ENCODE peak calls at places on chromosomes 5 and 9, in four cellular contexts. B, J, U and D are unnamed samples.
A peak's percentile ranks its signal among the peaks of the same experiment; 100 is the strongest.

GRCh38 chr5:40385544-40385943 is 294.2 kb upstream of the PTGER4 start:
- DNase-seq in B (no peak), J (no peak), U (no peak), D (no peak)

GRCh38 chr5:149279651-149280050 is 8.0 kb downstream of the AFAP1L1 start:
- DNase-seq in B (no peak), J (no peak), U (no peak), D (no peak)

GRCh38 chr5:170745481-170746061 is 38.0 kb upstream of the GABRP start:
- DNase-seq in B (no peak), J (no peak), U (peak; percentile 41), D (no peak)

GRCh38 chr5:124951676-124952075 is 205.2 kb upstream of the ZNF608 start:
- DNase-seq in B (no peak), J (no peak), U (no peak), D (no peak)

GRCh38 chr5:154732212-154732611 is 23.0 kb upstream of the LARP1 start:
- DNase-seq in B (no peak), J (no peak), U (no peak), D (no peak)

GRCh38 chr9:86222667-86223066 is 36.8 kb downstream of the C9orf153 start:
- DNase-seq in B (no peak), J (no peak), U (no peak), D (no peak)

GRCh38 chr5:56314536-56314935 is 81.4 kb upstream of the ANKRD55 start:
- DNase-seq in B (peak; percentile 60), J (peak; percentile 25), U (no peak), D (peak; percentile 39)

GRCh38 chr9:93003552-93004407 is 54.7 kb upstream of the SUSD3 start:
- DNase-seq in B (peak; percentile 60), J (peak; percentile 58), U (peak; percentile 71), D (no peak)

GRCh38 chr9:124482431-124483031 is 24.7 kb downstream of the NR5A1 start:
- DNase-seq in B (no peak), J (no peak), U (no peak), D (no peak)

GRCh38 chr5:163564321-163564924 is 59.0 kb downstream of the MAT2B start:
- DNase-seq in B (peak; percentile 76), J (peak; percentile 15), U (peak; percentile 63), D (no peak)

GRCh38 chr5:59887274-59887673 is 6.3 kb downstream of the PDE4D start:
- DNase-seq in B (no peak), J (no peak), U (no peak), D (no peak)

GRCh38 chr5:177403194-177403825 is 2.8 kb upstream of the PFN3 start:
- DNase-seq in B (no peak), J (no peak), U (no peak), D (no peak)

GRCh38 chr9:85208666-85209065 is 533.1 kb downstream of the AGTPBP1 start:
- DNase-seq in B (no peak), J (no peak), U (no peak), D (no peak)

GRCh38 chr5:158513490-158514301 is 586.0 kb downstream of the EBF1 start:
- DNase-seq in B (no peak), J (no peak), U (no peak), D (no peak)

GRCh38 chr5:34841816-34842215 is 2.9 kb downstream of the TTC23L start:
- DNase-seq in B (no peak), J (no peak), U (no peak), D (no peak)

GRCh38 chr9:136017813-136018190 is 56.6 kb upstream of the UBAC1 start:
- DNase-seq in B (no peak), J (no peak), U (no peak), D (no peak)

GRCh38 chr5:171524461-171524860 is 105.0 kb downstream of the FGF18 start:
- DNase-seq in B (peak; percentile 6), J (no peak), U (no peak), D (no peak)

GRCh38 chr9:12463641-12464040 is 229.5 kb upstream of the TYRP1 start:
- DNase-seq in B (no peak), J (no peak), U (no peak), D (no peak)

GRCh38 chr5:59125961-59126360 is 543.1 kb downstream of the RAB3C start:
- DNase-seq in B (peak; percentile 17), J (no peak), U (no peak), D (no peak)

GRCh38 chr9:33750839-33751339 is 44.5 kb upstream of the PRSS3 start:
- DNase-seq in B (peak; percentile 4), J (no peak), U (no peak), D (no peak)

GRCh38 chr9:78791779-78792178 is 494.9 kb downstream of the PSAT1 start:
- DNase-seq in B (peak; percentile 6), J (no peak), U (no peak), D (no peak)

GRCh38 chr5:180808461-180809000 is 5.9 kb upstream of the MGAT1 start:
- DNase-seq in B (no peak), J (no peak), U (peak; percentile 37), D (no peak)

GRCh38 chr9:106479679-106480078 is 383.3 kb upstream of the ZNF462 start:
- DNase-seq in B (peak; percentile 54), J (no peak), U (no peak), D (no peak)

GRCh38 chr5:170297589-170298462 is at the start of gene LCP2:
- DNase-seq in B (no peak), J (no peak), U (no peak), D (no peak)